ENCODE peak calls at places on chromosome 14, in five cellular contexts. One of them, this sample, is unnamed.

GRCh38 chr14:20494935-20495766 is 10.2 kb upstream of the RNASE10 start:
- DNase-seq in AG10803: peak; percentile 44
- DNase-seq in substantia nigra: no peak
- DNase-seq in AG04449: no peak
- DNase-seq in left colon: no peak
- DNase-seq in this sample: peak; percentile 38

GRCh38 chr14:104436047-104436531 is 143.5 kb upstream of the C14orf180 start:
- DNase-seq in left colon: peak; percentile 47
- DNase-seq in AG04449: no peak
- DNase-seq in AG10803: peak; percentile 24
- DNase-seq in substantia nigra: no peak
- DNase-seq in this sample: peak; percentile 6

GRCh38 chr14:102868956-102869531 is 53.4 kb upstream of the AMN start:
- DNase-seq in substantia nigra: no peak
- DNase-seq in AG10803: no peak
- DNase-seq in left colon: no peak
- DNase-seq in AG04449: no peak
- DNase-seq in this sample: no peak

GRCh38 chr14:77026930-77027537 is 1.5 kb downstream of the IRF2BPL start:
- DNase-seq in left colon: no peak
- DNase-seq in substantia nigra: no peak
- DNase-seq in AG10803: peak; percentile 60
- DNase-seq in AG04449: no peak
- DNase-seq in this sample: peak; percentile 75

GRCh38 chr14:54121461-54121860 is 164.8 kb upstream of the BMP4 start:
- DNase-seq in left colon: no peak
- DNase-seq in AG04449: no peak
- DNase-seq in substantia nigra: no peak
- DNase-seq in AG10803: no peak
- DNase-seq in this sample: no peak

GRCh38 chr14:104360522-104360921 is 219.0 kb upstream of the C14orf180 start:
- DNase-seq in AG10803: no peak
- DNase-seq in AG04449: no peak
- DNase-seq in substantia nigra: no peak
- DNase-seq in left colon: peak; percentile 6
- DNase-seq in this sample: no peak

GRCh38 chr14:37230551-37231194 is 32.9 kb downstream of the MIPOL1 start:
- DNase-seq in AG04449: peak; percentile 29
- DNase-seq in substantia nigra: no peak
- DNase-seq in left colon: no peak
- DNase-seq in AG10803: peak; percentile 71
- DNase-seq in this sample: peak; percentile 86

GRCh38 chr14:60106341-60106740 is 14.6 kb downstream of the PCNX4 start:
- DNase-seq in AG04449: no peak
- DNase-seq in AG10803: peak; percentile 77
- DNase-seq in left colon: no peak
- DNase-seq in substantia nigra: no peak
- DNase-seq in this sample: peak; percentile 62

GRCh38 chr14:47044841-47045240 is 393.3 kb upstream of the RPL10L start:
- DNase-seq in substantia nigra: no peak
- DNase-seq in AG10803: no peak
- DNase-seq in AG04449: no peak
- DNase-seq in left colon: no peak
- DNase-seq in this sample: no peak

GRCh38 chr14:101813171-101813759 is 51.8 kb downstream of the PPP2R5C start:
- DNase-seq in left colon: peak; percentile 34
- DNase-seq in substantia nigra: no peak
- DNase-seq in AG04449: no peak
- DNase-seq in AG10803: no peak
- DNase-seq in this sample: no peak

GRCh38 chr14:94375552-94376107 is 12.8 kb downstream of the SERPINA1 start:
- DNase-seq in AG04449: no peak
- DNase-seq in substantia nigra: no peak
- DNase-seq in left colon: no peak
- DNase-seq in AG10803: no peak
- DNase-seq in this sample: no peak

GRCh38 chr14:85124896-85125295 is 405.0 kb upstream of the FLRT2 start:
- DNase-seq in AG10803: no peak
- DNase-seq in left colon: no peak
- DNase-seq in AG04449: no peak
- DNase-seq in substantia nigra: no peak
- DNase-seq in this sample: no peak

GRCh38 chr14:104881369-104881979 is 16.4 kb downstream of the CEP170B start:
- DNase-seq in left colon: peak; percentile 21
- DNase-seq in substantia nigra: no peak
- DNase-seq in AG04449: no peak
- DNase-seq in AG10803: no peak
- DNase-seq in this sample: no peak

GRCh38 chr14:100102156-100102785 is 37.0 kb downstream of the EVL start:
- DNase-seq in AG04449: no peak
- DNase-seq in left colon: no peak
- DNase-seq in AG10803: no peak
- DNase-seq in substantia nigra: no peak
- DNase-seq in this sample: no peak

GRCh38 chr14:83300454-83301064 is 1766.9 kb upstream of the SEL1L start:
- DNase-seq in AG04449: no peak
- DNase-seq in substantia nigra: no peak
- DNase-seq in left colon: no peak
- DNase-seq in AG10803: peak; percentile 23
- DNase-seq in this sample: peak; percentile 35

GRCh38 chr14:77139540-77140342 is 1.9 kb downstream of the ZDHHC22 start:
- DNase-seq in substantia nigra: no peak
- DNase-seq in AG04449: no peak
- DNase-seq in left colon: no peak
- DNase-seq in AG10803: no peak
- DNase-seq in this sample: peak; percentile 60

GRCh38 chr14:23632461-23633159 is 3.6 kb upstream of the DHRS2 start:
- DNase-seq in substantia nigra: no peak
- DNase-seq in left colon: no peak
- DNase-seq in AG10803: no peak
- DNase-seq in AG04449: no peak
- DNase-seq in this sample: no peak

GRCh38 chr14:24234095-24235020 is 1.6 kb downstream of the GMPR2 start:
- DNase-seq in AG04449: no peak
- DNase-seq in AG10803: no peak
- DNase-seq in left colon: no peak
- DNase-seq in substantia nigra: no peak
- DNase-seq in this sample: no peak

GRCh38 chr14:103522649-103523582 is at the start of gene CKB:
- DNase-seq in substantia nigra: peak; percentile 80
- DNase-seq in left colon: peak; percentile 81
- DNase-seq in AG04449: no peak
- DNase-seq in AG10803: peak; percentile 54
- DNase-seq in this sample: peak; percentile 55